ENCODE peak calls at places on chromosomes 2 and 18, in seven cellular contexts. One of them, this sample, is unnamed.

GRCh38 chr2:75833386-75833785 is 122.7 kb upstream of the GCFC2 start:
- DNase-seq in GM23338: no peak
- DNase-seq in HepG2: no peak
- DNase-seq in H1: no peak
- DNase-seq in GM12878: no peak
- DNase-seq in HCT116: no peak
- DNase-seq in K562: no peak
- DNase-seq in this sample: no peak

GRCh38 chr2:64975232-64975791 is 13.9 kb upstream of the SLC1A4 start:
- DNase-seq in GM23338: peak
- DNase-seq in HepG2: peak
- DNase-seq in H1: no peak
- DNase-seq in GM12878: no peak
- DNase-seq in HCT116: peak
- DNase-seq in K562: no peak
- DNase-seq in this sample: peak

GRCh38 chr2:108719149-108720044 is at the start of gene RANBP2:
- DNase-seq in GM23338: peak
- DNase-seq in HepG2: peak
- DNase-seq in H1: peak
- DNase-seq in GM12878: peak
- DNase-seq in HCT116: peak
- DNase-seq in K562: peak
- DNase-seq in this sample: peak

GRCh38 chr18:74040459-74041332 is 106.9 kb downstream of the FBXO15 start:
- DNase-seq in GM23338: peak
- DNase-seq in HepG2: peak
- DNase-seq in H1: peak
- DNase-seq in GM12878: no peak
- DNase-seq in HCT116: peak
- DNase-seq in K562: peak
- DNase-seq in this sample: no peak

GRCh38 chr2:239015769-239016675 is 168.1 kb downstream of the TWIST2 start:
- DNase-seq in GM23338: no peak
- DNase-seq in HepG2: no peak
- DNase-seq in H1: no peak
- DNase-seq in GM12878: no peak
- DNase-seq in HCT116: no peak
- DNase-seq in K562: no peak
- DNase-seq in this sample: no peak

GRCh38 chr2:223945755-223946154 is 620 bp upstream of the WDFY1 start:
- DNase-seq in GM23338: no peak
- DNase-seq in HepG2: no peak
- DNase-seq in H1: no peak
- DNase-seq in GM12878: no peak
- DNase-seq in HCT116: no peak
- DNase-seq in K562: no peak
- DNase-seq in this sample: peak

GRCh38 chr2:60629263-60629662 is 75.8 kb upstream of the BCL11A start:
- DNase-seq in GM23338: no peak
- DNase-seq in HepG2: no peak
- DNase-seq in H1: no peak
- DNase-seq in GM12878: no peak
- DNase-seq in HCT116: no peak
- DNase-seq in K562: no peak
- DNase-seq in this sample: no peak

GRCh38 chr18:6821346-6821745 is 91.8 kb downstream of the ARHGAP28 start:
- DNase-seq in GM23338: no peak
- DNase-seq in HepG2: no peak
- DNase-seq in H1: no peak
- DNase-seq in GM12878: no peak
- DNase-seq in HCT116: no peak
- DNase-seq in K562: no peak
- DNase-seq in this sample: no peak

GRCh38 chr2:7430421-7430868 is 513.2 kb downstream of the RNF144A start:
- DNase-seq in GM23338: peak
- DNase-seq in HepG2: no peak
- DNase-seq in H1: peak
- DNase-seq in GM12878: no peak
- DNase-seq in HCT116: no peak
- DNase-seq in K562: no peak
- DNase-seq in this sample: no peak

GRCh38 chr2:100018794-100019193 is 123.6 kb downstream of the AFF3 start:
- DNase-seq in GM23338: no peak
- DNase-seq in HepG2: no peak
- DNase-seq in H1: no peak
- DNase-seq in GM12878: no peak
- DNase-seq in HCT116: no peak
- DNase-seq in K562: no peak
- DNase-seq in this sample: no peak

GRCh38 chr18:78739115-78739514 is 240.5 kb upstream of the SALL3 start:
- DNase-seq in GM23338: no peak
- DNase-seq in HepG2: no peak
- DNase-seq in H1: no peak
- DNase-seq in GM12878: no peak
- DNase-seq in HCT116: no peak
- DNase-seq in K562: no peak
- DNase-seq in this sample: no peak

GRCh38 chr2:42196403-42197267 is 27.5 kb downstream of the EML4 start:
- DNase-seq in GM23338: peak
- DNase-seq in HepG2: peak
- DNase-seq in H1: no peak
- DNase-seq in GM12878: peak
- DNase-seq in HCT116: peak
- DNase-seq in K562: peak
- DNase-seq in this sample: peak

GRCh38 chr2:45654250-45654649 is 2.8 kb downstream of the PRKCE start:
- DNase-seq in GM23338: no peak
- DNase-seq in HepG2: no peak
- DNase-seq in H1: no peak
- DNase-seq in GM12878: no peak
- DNase-seq in HCT116: no peak
- DNase-seq in K562: no peak
- DNase-seq in this sample: no peak

GRCh38 chr2:85947593-85947992 is 58.8 kb upstream of the ST3GAL5 start:
- DNase-seq in GM23338: no peak
- DNase-seq in HepG2: no peak
- DNase-seq in H1: no peak
- DNase-seq in GM12878: no peak
- DNase-seq in HCT116: no peak
- DNase-seq in K562: no peak
- DNase-seq in this sample: no peak

GRCh38 chr2:168699834-168700417 is 102.5 kb upstream of the NOSTRIN start:
- DNase-seq in GM23338: no peak
- DNase-seq in HepG2: peak
- DNase-seq in H1: no peak
- DNase-seq in GM12878: no peak
- DNase-seq in HCT116: no peak
- DNase-seq in K562: no peak
- DNase-seq in this sample: no peak

GRCh38 chr2:235366847-235367246 is 127.0 kb upstream of the AGAP1 start:
- DNase-seq in GM23338: no peak
- DNase-seq in HepG2: no peak
- DNase-seq in H1: no peak
- DNase-seq in GM12878: no peak
- DNase-seq in HCT116: no peak
- DNase-seq in K562: no peak
- DNase-seq in this sample: no peak

GRCh38 chr2:73063909-73064875 is 7.3 kb downstream of the SFXN5 start:
- DNase-seq in GM23338: peak
- DNase-seq in HepG2: no peak
- DNase-seq in H1: peak
- DNase-seq in GM12878: no peak
- DNase-seq in HCT116: peak
- DNase-seq in K562: peak
- DNase-seq in this sample: peak

GRCh38 chr2:131093066-131093842 is at the start of gene FAM168B:
- DNase-seq in GM23338: peak
- DNase-seq in HepG2: peak
- DNase-seq in H1: peak
- DNase-seq in GM12878: peak
- DNase-seq in HCT116: peak
- DNase-seq in K562: peak
- DNase-seq in this sample: peak

GRCh38 chr2:131094655-131095281 is 1.5 kb upstream of the FAM168B start:
- DNase-seq in GM23338: no peak
- DNase-seq in HepG2: peak
- DNase-seq in H1: no peak
- DNase-seq in GM12878: no peak
- DNase-seq in HCT116: no peak
- DNase-seq in K562: no peak
- DNase-seq in this sample: no peak

GRCh38 chr2:131092409-131093065 is 723 bp downstream of the FAM168B start:
- DNase-seq in GM23338: no peak
- DNase-seq in HepG2: no peak
- DNase-seq in H1: no peak
- DNase-seq in GM12878: no peak
- DNase-seq in HCT116: no peak
- DNase-seq in K562: no peak
- DNase-seq in this sample: peak
- H2AFZ ChIP-seq in GM23338: no peak
- H2AFZ ChIP-seq in HepG2: no peak
- H2AFZ ChIP-seq in H1: no peak
- H2AFZ ChIP-seq in GM12878: no peak
- H2AFZ ChIP-seq in HCT116: no peak
- H2AFZ ChIP-seq in K562: peak
- H2AFZ ChIP-seq in this sample: peak

DNA sequence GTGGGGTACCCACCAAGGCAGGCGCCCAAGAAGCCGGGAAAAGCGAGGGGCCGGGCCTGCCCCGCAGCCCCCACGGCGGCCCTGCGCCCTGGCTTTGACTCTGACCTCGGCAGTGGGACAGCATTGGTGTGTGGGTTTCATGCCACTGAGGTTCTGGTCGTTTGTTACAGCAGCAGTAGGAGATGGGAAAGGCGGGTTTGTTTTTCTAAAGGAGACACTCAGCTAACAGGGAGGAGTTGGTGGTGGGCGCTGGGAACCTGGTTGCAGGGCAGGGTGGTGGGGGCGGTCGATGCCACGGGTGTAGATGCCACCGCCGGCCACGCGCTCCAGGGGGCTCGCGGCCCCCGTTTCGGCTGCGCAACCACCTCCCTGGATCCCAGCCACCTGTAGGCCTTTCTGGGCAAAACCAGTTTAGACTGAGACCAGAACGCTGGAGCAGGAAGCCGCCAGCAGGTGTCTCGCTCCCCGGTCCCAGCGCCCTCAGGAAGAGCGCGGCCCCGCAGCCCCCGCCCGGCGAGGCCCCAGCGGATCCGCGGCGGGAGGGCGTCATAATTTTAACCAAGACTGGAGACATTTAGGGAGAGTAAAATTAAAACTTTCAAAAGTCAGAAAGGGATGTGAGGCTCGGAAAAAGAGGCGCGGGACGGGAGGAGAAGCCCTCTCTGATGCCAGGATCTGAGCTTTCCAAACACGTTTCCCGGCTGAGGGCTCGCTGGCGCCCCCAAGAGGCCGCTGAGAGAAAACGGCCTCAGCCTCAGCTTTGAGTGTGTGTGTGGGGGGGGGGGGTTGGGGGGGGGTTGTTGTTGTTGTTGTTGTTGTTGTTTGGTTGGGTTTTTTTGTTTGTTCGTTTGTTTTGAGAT is 17.4 kb downstream of the CIDEA start:
- DNase-seq in GM23338: peak
- DNase-seq in HepG2: peak
- DNase-seq in H1: peak
- DNase-seq in GM12878: peak
- DNase-seq in HCT116: peak
- DNase-seq in K562: peak
- DNase-seq in this sample: peak
- TF ChIP-seq POLR2AphosphoS5 in GM23338: no peak
- TF ChIP-seq POLR2AphosphoS5 in HepG2: no peak
- TF ChIP-seq POLR2AphosphoS5 in H1: peak
- TF ChIP-seq POLR2AphosphoS5 in GM12878: no peak
- TF ChIP-seq POLR2AphosphoS5 in HCT116: no peak
- TF ChIP-seq POLR2AphosphoS5 in K562: no peak
- TF ChIP-seq POLR2AphosphoS5 in this sample: no peak

GRCh38 chr2:156343096-156343939 is 10.8 kb upstream of the NR4A2 start:
- DNase-seq in GM23338: no peak
- DNase-seq in HepG2: no peak
- DNase-seq in H1: no peak
- DNase-seq in GM12878: no peak
- DNase-seq in HCT116: no peak
- DNase-seq in K562: peak
- DNase-seq in this sample: no peak

GRCh38 chr2:156341482-156342251 is 9.1 kb upstream of the NR4A2 start:
- DNase-seq in GM23338: peak
- DNase-seq in HepG2: peak
- DNase-seq in H1: peak
- DNase-seq in GM12878: peak
- DNase-seq in HCT116: peak
- DNase-seq in K562: peak
- DNase-seq in this sample: peak

GRCh38 chr2:156340818-156341481 is 8.4 kb upstream of the NR4A2 start:
- DNase-seq in GM23338: peak
- DNase-seq in HepG2: no peak
- DNase-seq in H1: no peak
- DNase-seq in GM12878: no peak
- DNase-seq in HCT116: no peak
- DNase-seq in K562: peak
- DNase-seq in this sample: no peak

GRCh38 chr2:156343940-156344301 is 11.4 kb upstream of the NR4A2 start:
- DNase-seq in GM23338: no peak
- DNase-seq in HepG2: no peak
- DNase-seq in H1: no peak
- DNase-seq in GM12878: no peak
- DNase-seq in HCT116: no peak
- DNase-seq in K562: peak
- DNase-seq in this sample: no peak

GRCh38 chr2:156342252-156343095 is 10.0 kb upstream of the NR4A2 start:
- DNase-seq in GM23338: peak
- DNase-seq in HepG2: peak
- DNase-seq in H1: peak
- DNase-seq in GM12878: no peak
- DNase-seq in HCT116: peak
- DNase-seq in K562: peak
- DNase-seq in this sample: peak
- TF ChIP-seq EZH2 in GM23338: peak
- TF ChIP-seq EZH2 in HepG2: peak
- TF ChIP-seq EZH2 in H1: no peak
- TF ChIP-seq EZH2 in GM12878: no peak
- TF ChIP-seq EZH2 in HCT116: no peak
- TF ChIP-seq EZH2 in K562: no peak
- TF ChIP-seq EZH2 in this sample: no peak

DNA sequence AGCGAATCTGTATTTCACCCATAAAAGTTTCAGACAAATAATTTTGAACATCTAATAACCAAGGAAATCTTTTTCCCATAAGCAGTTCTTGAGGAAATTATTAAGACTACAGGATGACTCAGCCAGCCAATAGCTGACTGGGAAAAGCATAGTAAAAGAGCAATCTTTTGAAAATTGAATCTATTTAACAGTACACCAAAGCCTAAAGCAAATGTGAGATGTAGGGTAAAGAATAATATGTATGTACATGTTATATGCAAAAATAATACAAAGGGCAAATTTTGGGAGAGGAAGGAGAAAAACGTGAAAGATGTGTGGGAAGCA is 12.6 kb upstream of the KDSR start:
- DNase-seq in GM23338: no peak
- DNase-seq in HepG2: no peak
- DNase-seq in H1: no peak
- DNase-seq in GM12878: no peak
- DNase-seq in HCT116: no peak
- DNase-seq in K562: no peak
- DNase-seq in this sample: no peak
- H2AFZ ChIP-seq in GM23338: no peak
- H2AFZ ChIP-seq in HepG2: no peak
- H2AFZ ChIP-seq in H1: no peak
- H2AFZ ChIP-seq in GM12878: peak
- H2AFZ ChIP-seq in HCT116: no peak
- H2AFZ ChIP-seq in K562: peak
- H2AFZ ChIP-seq in this sample: no peak